ENCODE peak calls at places on chromosome X, in six cellular contexts. M, I, J, Q, V and F are unnamed samples.

GRCh38 chrX:77160301-77160700 is 286.9 kb upstream of the FGF16 start:
- DNase-seq in V (no peak), I (peak; percentile 65), M (no peak), J (no peak), Q (peak; percentile 74), F (no peak)

GRCh38 chrX:153782324-153782723 is 1.5 kb downstream of the SRPK3 start:
- DNase-seq in V (no peak), Q (no peak), M (no peak), J (no peak), I (peak; percentile 56), F (no peak)

GRCh38 chrX:129984196-129984962 is 1.9 kb downstream of the BCORL1 start:
- DNase-seq in V (no peak), I (peak; percentile 34), M (no peak), Q (peak; percentile 53), J (no peak), F (no peak)

GRCh38 chrX:8815460-8816065 is 14.4 kb upstream of the FAM9A start:
- DNase-seq in V (peak; percentile 74), J (peak; percentile 53), Q (no peak), I (no peak), M (peak; percentile 40), F (peak; percentile 50)

GRCh38 chrX:49002091-49002935 is at the start of gene GRIPAP1:
- DNase-seq in V (peak; percentile 82), I (peak; percentile 82), J (peak; percentile 88), M (peak; percentile 87), Q (peak; percentile 64), F (peak; percentile 97)

GRCh38 chrX:126376465-126376864 is 176.1 kb downstream of the DCAF12L1 start:
- DNase-seq in M (no peak), J (no peak), I (no peak), Q (no peak), V (no peak), F (no peak)

GRCh38 chrX:9341305-9342201 is 123.3 kb upstream of the TBL1X start:
- DNase-seq in M (peak; percentile 69), V (peak; percentile 19), Q (no peak), J (peak; percentile 3), I (peak; percentile 34), F (peak; percentile 89)

GRCh38 chrX:49039598-49040375 is 3.4 kb downstream of the TFE3 start:
- DNase-seq in Q (peak; percentile 68), M (peak; percentile 94), J (peak; percentile 74), I (peak; percentile 97), V (peak; percentile 82), F (peak; percentile 97)

GRCh38 chrX:2685886-2686285 is 5.2 kb upstream of the CD99 start:
- DNase-seq in V (no peak), Q (no peak), M (no peak), I (no peak), J (no peak), F (no peak)

GRCh38 chrX:48558270-48558669 is 16.0 kb upstream of the RBM3 start:
- DNase-seq in V (peak; percentile 68), Q (no peak), J (no peak), I (no peak), M (peak; percentile 87), F (peak; percentile 70)

DNA sequence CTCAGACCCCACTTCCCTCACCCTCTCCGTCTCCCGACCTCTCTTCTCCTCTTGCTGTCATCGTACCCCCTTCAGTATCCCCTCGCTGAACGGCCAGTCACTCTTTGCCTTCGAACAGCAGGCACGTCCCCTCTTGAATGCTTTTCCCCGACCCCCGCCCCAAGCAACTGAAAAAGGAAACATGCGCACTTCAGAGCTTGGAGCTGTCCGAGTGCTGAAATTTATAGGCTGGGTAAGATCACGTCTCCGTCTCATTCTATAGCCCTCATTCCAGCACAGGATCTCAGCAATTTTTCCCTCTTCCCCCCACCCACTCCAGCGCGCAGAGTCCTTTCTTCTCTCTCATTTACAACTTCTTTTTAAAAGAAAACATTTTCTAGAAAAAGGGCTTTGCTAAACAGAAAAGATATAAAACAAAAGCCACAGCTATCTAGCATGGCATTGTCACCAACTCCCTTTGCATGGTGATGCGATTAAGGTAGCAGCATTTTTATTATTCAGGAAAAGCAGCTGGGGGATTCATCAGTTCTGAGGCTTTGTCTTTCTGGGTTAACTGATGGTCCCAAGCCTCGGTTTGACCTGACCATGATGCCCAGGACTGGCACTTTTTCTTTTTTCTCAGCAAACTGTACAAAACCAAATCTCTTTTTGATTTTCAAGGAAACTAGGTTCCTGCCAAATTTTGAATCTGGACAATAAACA is at the start of gene GLRA2:
- DNase-seq in Q (peak; percentile 56), M (peak; percentile 13), J (peak; percentile 69), V (peak; percentile 10), I (peak; percentile 49), F (peak; percentile 16)
- H4K91ac ChIP-seq in Q (no peak within 1 kb of the TSS), M (no peak within 1 kb of the TSS), J (no peak within 1 kb of the TSS), V (no peak within 1 kb of the TSS), I (no peak within 1 kb of the TSS), F (no peak within 1 kb of the TSS)

GRCh38 chrX:106973433-106974149 is 26.4 kb downstream of the MORC4 start:
- DNase-seq in M (peak; percentile 5), I (no peak), J (no peak), V (no peak), Q (no peak), F (no peak)

GRCh38 chrX:106980952-106981626 is 18.9 kb downstream of the MORC4 start:
- DNase-seq in V (no peak), Q (no peak), I (no peak), M (no peak), J (no peak), F (no peak)

GRCh38 chrX:106972896-106973295 is 27.1 kb downstream of the MORC4 start:
- DNase-seq in Q (no peak), J (no peak), M (no peak), V (no peak), I (no peak), F (no peak)

DNA sequence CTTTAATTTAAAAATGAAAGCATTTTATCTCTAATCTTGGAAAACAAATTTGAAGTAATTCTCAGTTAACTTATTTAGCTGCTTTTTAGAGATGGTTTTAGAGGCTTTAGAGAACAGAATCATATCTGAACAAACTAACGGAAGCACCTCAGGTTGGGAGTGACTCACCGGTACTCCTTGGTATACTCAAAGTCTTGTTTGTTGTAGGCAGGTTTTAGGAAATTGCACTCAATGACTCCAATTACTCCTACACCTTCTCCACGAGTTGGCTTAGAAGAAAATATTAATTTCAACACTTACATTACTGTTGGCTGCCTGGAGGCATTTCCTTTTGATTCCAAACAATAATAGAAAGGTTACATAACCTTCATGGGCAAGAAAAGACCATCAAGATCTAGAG is 23.6 kb downstream of the MORC4 start:
- DNase-seq in I (no peak), V (no peak), M (no peak), J (no peak), Q (no peak), F (no peak)
- H4K91ac ChIP-seq in I (no peak overlapping the region), V (no peak overlapping the region), M (no peak overlapping the region), J (no peak overlapping the region), Q (no peak overlapping the region), F (no peak overlapping the region)

GRCh38 chrX:13840121-13840520 is 23.2 kb upstream of the GPM6B start:
- DNase-seq in I (no peak), J (no peak), V (no peak), Q (no peak), M (no peak), F (no peak)
- H4K91ac ChIP-seq in I (no peak overlapping the region), J (no peak overlapping the region), V (no peak overlapping the region), Q (no peak overlapping the region), M (no peak overlapping the region), F (no peak overlapping the region)

DNA sequence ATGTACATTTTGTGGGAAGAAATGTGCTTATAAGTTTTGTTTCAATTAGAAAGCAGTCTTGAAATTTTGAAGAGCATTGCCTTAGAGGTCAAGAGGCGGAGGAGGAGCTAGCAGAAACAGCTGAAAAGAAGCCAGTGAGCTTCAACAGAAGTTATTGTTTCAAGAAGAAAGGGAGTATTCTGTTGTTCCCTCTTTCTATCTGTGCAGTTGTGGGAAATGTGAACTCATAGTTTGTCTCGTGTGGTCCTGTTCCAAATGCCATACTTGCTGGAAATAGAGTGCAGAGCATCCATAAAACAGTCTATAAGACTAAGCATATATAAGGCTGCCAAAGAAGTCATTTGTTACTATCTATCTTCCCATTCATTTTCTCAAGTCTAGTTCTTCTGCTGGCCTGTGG is 1015.7 kb downstream of the DMD start:
- DNase-seq in I (no peak), J (no peak), M (no peak), V (no peak), Q (no peak), F (no peak)
- H4K91ac ChIP-seq in I (no peak overlapping the region), J (no peak overlapping the region), M (no peak overlapping the region), V (no peak overlapping the region), Q (no peak overlapping the region), F (no peak overlapping the region)

DNA sequence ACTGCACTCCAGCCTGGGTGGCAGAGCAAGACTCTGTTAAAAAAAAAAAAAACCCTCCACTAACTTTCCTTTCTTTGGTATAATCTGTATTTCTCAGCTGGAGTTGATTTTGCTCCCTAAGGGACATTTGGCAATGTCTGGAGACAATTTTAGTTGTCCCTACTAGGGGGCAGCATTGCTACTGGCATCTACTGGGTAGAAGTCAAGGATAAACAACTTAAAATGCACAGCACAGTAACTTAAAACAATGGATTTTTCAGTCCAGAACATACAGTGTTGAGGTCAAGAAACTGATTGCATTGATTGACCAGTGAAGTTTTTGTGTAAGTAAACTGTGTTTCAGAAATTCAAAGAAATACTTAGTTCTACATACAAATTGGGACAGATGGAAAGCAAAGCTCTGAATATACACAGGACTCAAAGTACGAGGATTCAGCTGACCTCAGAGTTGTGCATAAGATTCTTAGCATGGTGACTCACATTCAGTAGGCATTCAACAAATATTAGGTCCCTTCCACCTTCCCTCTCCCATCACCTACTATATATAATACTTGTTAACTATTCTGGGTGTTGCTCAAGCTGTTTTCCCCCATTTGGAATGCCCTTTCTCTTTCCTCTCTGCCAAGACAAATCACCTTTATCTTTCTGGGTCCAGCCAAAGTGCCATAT is 8.8 kb downstream of the DDX53 start:
- DNase-seq in M (peak; percentile 39), I (no peak), Q (no peak), V (peak; percentile 38), J (no peak), F (peak; percentile 40)
- H4K91ac ChIP-seq in M (no peak overlapping the region), I (no peak overlapping the region), Q (no peak overlapping the region), V (no peak overlapping the region), J (no peak overlapping the region), F (no peak overlapping the region)